ENCODE peak calls at places on chromosomes 3 and 15, in five cellular contexts. V is vagina, F is IMR-90, K is left lung, S is tibial artery. G is an unnamed sample.

GRCh38 chr3:151346292-151346691 is 16.9 kb upstream of the P2RY13 start:
- DNase-seq in K (no peak), V (no peak), S (no peak), F (no peak), G (no peak)

GRCh38 chr15:51861557-51862350 is 32.3 kb downstream of the TMOD3 start:
- DNase-seq in F (no peak), S (no peak), V (no peak), K (no peak), G (no peak)

GRCh38 chr3:48399387-48400172 is 27.6 kb downstream of the FBXW12 start:
- DNase-seq in F (no peak), V (peak), S (no peak), K (peak), G (no peak)

GRCh38 chr3:84547971-84548970 is 410.5 kb upstream of the CADM2 start:
- DNase-seq in F (no peak), S (no peak), V (no peak), K (no peak), G (no peak)

GRCh38 chr3:48344867-48345507 is 11.5 kb upstream of the SPINK8 start:
- DNase-seq in V (no peak), K (no peak), S (no peak), F (no peak), G (no peak)

GRCh38 chr3:102182162-102182561 is 252.7 kb upstream of the ZPLD1 start:
- DNase-seq in S (no peak), V (no peak), K (no peak), F (peak), G (no peak)

GRCh38 chr15:77186518-77187095 is 115.7 kb upstream of the TSPAN3 start:
- DNase-seq in K (no peak), S (no peak), V (no peak), F (peak), G (no peak)

GRCh38 chr3:38375072-38375471 is 28.5 kb downstream of the XYLB start:
- DNase-seq in K (no peak), S (no peak), V (no peak), F (no peak), G (no peak)

GRCh38 chr3:187039100-187039722 is 100.1 kb downstream of the RPL39L start:
- DNase-seq in S (no peak), V (no peak), K (no peak), F (no peak), G (no peak)

GRCh38 chr15:96505014-96505413 is 174.5 kb downstream of the NR2F2 start:
- DNase-seq in K (no peak), V (no peak), S (no peak), F (no peak), G (no peak)

GRCh38 chr3:196537319-196537984 is 22.3 kb upstream of the SMCO1 start:
- DNase-seq in F (peak), V (no peak), K (no peak), S (peak), G (no peak)

GRCh38 chr15:26065723-26066122 is 202.6 kb upstream of the ATP10A start:
- DNase-seq in K (no peak), F (no peak), S (no peak), V (no peak), G (no peak)

GRCh38 chr3:123679712-123680386 is 95.0 kb upstream of the HACD2 start:
- DNase-seq in S (no peak), K (no peak), F (no peak), V (no peak), G (no peak)

GRCh38 chr3:143266512-143266911 is 146.9 kb downstream of the CHST2 start:
- DNase-seq in V (no peak), K (no peak), F (no peak), S (peak), G (no peak)

GRCh38 chr3:123385981-123386380 is 62.9 kb downstream of the ADCY5 start:
- DNase-seq in F (peak), K (no peak), V (no peak), S (peak), G (peak)

GRCh38 chr3:110533089-110533488 is 538.5 kb upstream of the NECTIN3 start:
- DNase-seq in S (no peak), V (no peak), F (peak), K (no peak), G (no peak)

GRCh38 chr15:76932090-76932966 is 779 bp downstream of the RCN2 start:
- DNase-seq in S (no peak), K (no peak), V (no peak), F (peak), G (no peak)

GRCh38 chr3:134315286-134316106 is 58.8 kb downstream of the AMOTL2 start:
- DNase-seq in K (peak), F (peak), V (peak), S (peak), G (peak)

GRCh38 chr3:99313481-99313880 is 324.9 kb upstream of the COL8A1 start:
- DNase-seq in S (no peak), F (peak), K (no peak), V (no peak), G (no peak)

GRCh38 chr3:197466586-197467399 is 89.0 kb downstream of the BDH1 start:
- DNase-seq in F (peak), S (no peak), K (no peak), V (no peak), G (no peak)

GRCh38 chr15:29925227-29926082 is 103.2 kb upstream of the TJP1 start:
- DNase-seq in K (peak), S (peak), F (peak), V (no peak), G (no peak)

GRCh38 chr3:88528494-88528893 is 378.7 kb downstream of the C3orf38 start:
- DNase-seq in K (no peak), F (no peak), S (no peak), V (no peak), G (no peak)

GRCh38 chr15:83018477-83018876 is 7.0 kb upstream of the C15orf40 start:
- DNase-seq in K (no peak), S (no peak), V (no peak), F (peak), G (no peak)

GRCh38 chr3:38649500-38650247 is at the start of gene SCN5A:
- DNase-seq in K (no peak), F (no peak), S (no peak), V (peak), G (no peak)

GRCh38 chr15:91100561-91101355 is 701 bp downstream of the SV2B start:
- DNase-seq in S (no peak), K (no peak), V (no peak), F (peak), G (no peak)

GRCh38 chr15:63347074-63347859 is 34.4 kb downstream of the CA12 start:
- DNase-seq in S (no peak), K (no peak), V (no peak), F (peak), G (no peak)

GRCh38 chr15:91049378-91050127 is 27.2 kb upstream of the VPS33B start:
- DNase-seq in F (peak), K (no peak), V (no peak), S (peak), G (peak)

GRCh38 chr3:17747184-17747889 is 4.9 kb upstream of the TBC1D5 start:
- DNase-seq in S (no peak), K (no peak), V (no peak), F (no peak), G (no peak)

GRCh38 chr15:78243491-78243941 is 9.2 kb upstream of the ACSBG1 start:
- DNase-seq in V (no peak), F (peak), S (no peak), K (no peak), G (no peak)

GRCh38 chr3:108125550-108126071 is 34.8 kb upstream of the CD47 start:
- DNase-seq in F (no peak), S (no peak), V (no peak), K (no peak), G (no peak)

GRCh38 chr3:140432176-140432753 is 245.6 kb upstream of the TRIM42 start:
- DNase-seq in F (no peak), S (no peak), V (peak), K (no peak), G (no peak)

GRCh38 chr3:46062679-46063078 is 35.4 kb upstream of the XCR1 start:
- DNase-seq in K (no peak), S (no peak), V (no peak), F (no peak), G (no peak)

GRCh38 chr15:57375827-57376694 is at the start of gene CGNL1:
- DNase-seq in F (no peak), K (peak), S (peak), V (no peak), G (no peak)

GRCh38 chr3:18830087-18830486 is 318.2 kb upstream of the KCNH8 start:
- DNase-seq in F (no peak), S (no peak), V (no peak), K (no peak), G (no peak)

GRCh38 chr3:145058483-145058882 is 1086.9 kb downstream of the DIPK2A start:
- DNase-seq in F (no peak), S (no peak), K (no peak), V (no peak), G (no peak)

GRCh38 chr15:89433686-89434085 is 62.7 kb downstream of the RHCG start:
- DNase-seq in F (no peak), K (no peak), S (no peak), V (no peak), G (no peak)

GRCh38 chr3:143060906-143061305 is 58.7 kb upstream of the CHST2 start:
- DNase-seq in F (no peak), S (no peak), K (no peak), V (no peak), G (no peak)

GRCh38 chr15:39589193-39589814 is 8.4 kb downstream of the THBS1 start:
- DNase-seq in S (no peak), V (no peak), K (no peak), F (no peak), G (no peak)

GRCh38 chr15:98658831-98659699 is 10.7 kb downstream of the IGF1R start:
- DNase-seq in K (no peak), V (no peak), S (peak), F (peak), G (peak)

GRCh38 chr3:65503776-65504175 is 534.9 kb downstream of the MAGI1 start:
- DNase-seq in V (no peak), F (no peak), K (no peak), S (no peak), G (no peak)

GRCh38 chr3:65507446-65507845 is 531.3 kb downstream of the MAGI1 start:
- DNase-seq in K (no peak), F (no peak), S (no peak), V (no peak), G (no peak)

GRCh38 chr3:65508743-65509422 is 529.8 kb downstream of the MAGI1 start:
- DNase-seq in K (no peak), V (no peak), F (no peak), S (no peak), G (no peak)
- H3K4me3 ChIP-seq in K (no peak), V (no peak), F (no peak), S (no peak), G (no peak)

DNA sequence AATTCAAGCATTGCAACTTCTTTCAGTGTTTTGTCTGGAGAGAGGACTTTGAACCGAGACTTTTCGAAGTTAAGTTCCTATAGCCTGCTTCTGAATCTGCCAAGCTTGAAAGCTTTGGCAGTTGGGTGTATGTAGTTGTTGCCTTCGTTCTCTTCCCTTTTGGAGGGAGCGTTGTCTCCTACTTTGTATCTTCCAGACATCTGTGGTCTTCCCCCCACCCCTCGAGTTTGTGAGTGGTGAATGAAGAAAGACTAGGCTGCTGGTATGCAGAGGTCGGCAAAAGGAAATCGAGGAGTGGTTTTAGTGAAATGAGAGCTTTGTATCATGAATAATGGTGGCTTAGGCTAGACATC is 1.3 kb downstream of the CTNNB1 start:
- DNase-seq in K (no peak), F (peak), V (no peak), S (peak), G (no peak)
- H3K4me3 ChIP-seq in K (peak), F (peak), V (peak), S (peak), G (peak)

DNA sequence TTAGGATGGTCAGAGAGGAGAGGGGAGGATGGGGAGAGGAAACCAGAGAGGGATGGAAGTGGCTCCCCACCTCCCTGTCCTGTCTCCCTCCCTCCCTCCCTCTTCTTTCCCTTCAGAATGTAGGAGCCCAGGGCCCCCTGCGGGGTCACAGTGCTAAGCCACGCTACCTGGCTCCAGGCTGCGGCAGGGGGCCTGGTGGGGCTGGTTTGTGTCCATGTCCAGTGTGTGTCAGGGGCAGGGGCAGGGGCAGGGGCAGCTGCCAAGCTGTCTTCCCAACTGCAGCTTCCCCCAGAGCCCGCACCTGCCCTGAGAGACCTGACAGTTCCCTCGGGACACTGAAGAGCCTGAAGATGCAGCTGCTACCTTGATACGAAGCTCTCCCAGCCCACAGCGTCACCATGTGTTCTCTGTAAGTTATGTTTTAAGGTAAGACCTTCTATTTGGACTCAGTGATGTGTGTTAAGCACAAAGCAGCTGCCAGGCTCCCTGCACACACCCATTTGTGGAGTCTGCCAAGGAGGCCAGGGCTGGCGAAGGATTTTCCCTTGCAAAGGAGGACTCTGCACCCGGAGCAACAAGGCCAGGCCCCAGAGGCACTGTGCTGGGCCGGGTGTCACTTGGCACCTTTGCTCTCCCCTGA is 121.8 kb upstream of the SMAD3 start:
- DNase-seq in S (no peak), K (no peak), F (no peak), V (no peak), G (no peak)
- H3K4me3 ChIP-seq in S (no peak), K (no peak), F (no peak), V (no peak), G (no peak)

GRCh38 chr15:70033109-70033508 is 64.6 kb downstream of the TLE3 start:
- DNase-seq in V (no peak), S (no peak), F (no peak), K (no peak), G (no peak)
- H3K4me3 ChIP-seq in V (no peak), S (no peak), F (no peak), K (no peak), G (no peak)